ENCODE peak calls at places on chromosomes 11 and 22, in eight cellular contexts. U is uterus; L is CD8-positive, alpha-beta T cell; B is nephron progenitor cell; Z is CD4-positive, alpha-beta T cell; Q is lung; T is fibroblast of lung; P is choroid plexus epithelial cell. M is an unnamed sample.

GRCh38 chr11:111957663-111958415 is 20.7 kb downstream of the DIXDC1 start:
- DNase-seq in U (no peak), L (no peak), B (no peak), Z (no peak), Q (no peak), T (no peak), P (no peak), M (no peak)

GRCh38 chr11:114081641-114082414 is 22.3 kb downstream of the ZBTB16 start:
- DNase-seq in U (peak), L (no peak), B (no peak), Z (no peak), Q (no peak), T (peak), P (peak), M (peak)

GRCh38 chr11:3920148-3920852 is 64.8 kb downstream of the STIM1 start:
- DNase-seq in U (peak), L (peak), B (no peak), Z (peak), Q (peak), T (peak), P (peak), M (peak)

GRCh38 chr22:49929553-49929979 is 11.1 kb downstream of the CRELD2 start:
- DNase-seq in U (peak), L (peak), B (peak), Z (peak), Q (peak), T (no peak), P (peak), M (peak)

GRCh38 chr11:74000770-74001169 is 8.1 kb downstream of the UCP3 start:
- DNase-seq in U (no peak), L (no peak), B (no peak), Z (no peak), Q (no peak), T (no peak), P (no peak), M (no peak)

GRCh38 chr11:6646631-6647281 is 8.9 kb downstream of the DCHS1 start:
- DNase-seq in U (peak), L (no peak), B (peak), Z (peak), Q (no peak), T (no peak), P (peak), M (peak)

GRCh38 chr11:35139883-35140282 is 912 bp downstream of the CD44 start:
- DNase-seq in U (no peak), L (no peak), B (no peak), Z (no peak), Q (no peak), T (peak), P (no peak), M (no peak)

GRCh38 chr11:45889555-45889954 is 4.1 kb downstream of the MAPK8IP1 start:
- DNase-seq in U (no peak), L (no peak), B (no peak), Z (no peak), Q (no peak), T (no peak), P (no peak), M (no peak)

GRCh38 chr11:8017894-8018741 is 31.0 kb downstream of the EIF3F start:
- DNase-seq in U (peak), L (no peak), B (no peak), Z (no peak), Q (no peak), T (no peak), P (peak), M (peak)

GRCh38 chr11:76266269-76266668 is 60.0 kb upstream of the WNT11 start:
- DNase-seq in U (peak), L (no peak), B (no peak), Z (no peak), Q (no peak), T (peak), P (peak), M (peak)

GRCh38 chr11:17734986-17735822 is 623 bp downstream of the KCNC1 start:
- DNase-seq in U (no peak), L (no peak), B (peak), Z (no peak), Q (peak), T (peak), P (peak), M (peak)

GRCh38 chr11:17736921-17737817 is 2.6 kb downstream of the KCNC1 start:
- DNase-seq in U (no peak), L (no peak), B (no peak), Z (no peak), Q (no peak), T (no peak), P (no peak), M (no peak)

GRCh38 chr11:17733261-17733660 is 1.3 kb upstream of the KCNC1 start:
- DNase-seq in U (no peak), L (no peak), B (no peak), Z (no peak), Q (no peak), T (no peak), P (no peak), M (no peak)

GRCh38 chr11:17735823-17736772 is 1.5 kb downstream of the KCNC1 start:
- DNase-seq in U (no peak), L (no peak), B (peak), Z (no peak), Q (no peak), T (no peak), P (no peak), M (no peak)

DNA sequence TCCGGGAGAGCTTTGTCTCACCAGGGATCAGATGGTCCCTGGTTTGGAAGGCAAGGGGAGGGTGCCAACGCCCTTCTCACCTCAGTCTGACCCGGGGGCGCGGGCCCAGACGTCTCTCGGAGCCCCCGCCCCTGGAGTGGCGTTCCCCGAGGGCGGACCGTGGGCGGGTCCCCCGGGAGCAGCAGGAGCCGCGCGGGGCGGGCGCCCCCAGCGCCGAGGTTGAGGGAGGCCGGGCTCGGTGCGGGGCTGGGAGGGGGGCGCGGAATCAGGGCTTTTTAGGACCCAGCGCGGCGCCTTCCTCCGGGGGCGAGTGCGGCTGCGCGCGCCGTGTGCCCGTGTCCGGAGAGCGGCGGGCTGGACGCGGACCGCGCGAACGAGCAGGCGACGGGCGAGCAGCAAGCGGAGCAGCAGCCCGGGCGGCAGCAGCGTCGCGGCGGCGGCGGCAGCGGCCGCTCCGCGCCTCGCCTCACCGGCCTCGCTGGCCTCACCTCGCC is at the start of gene KCNC1:
- DNase-seq in U (no peak), L (no peak), B (peak), Z (no peak), Q (no peak), T (peak), P (peak), M (peak)
- TF ChIP-seq CTCF in U (no peak), L (no peak), B (no peak), Z (no peak), Q (no peak), T (no peak), P (no peak), M (no peak)

GRCh38 chr11:134815404-134815803 is 403.4 kb upstream of the B3GAT1 start:
- DNase-seq in U (no peak), L (no peak), B (no peak), Z (no peak), Q (no peak), T (no peak), P (no peak), M (no peak)

GRCh38 chr11:134821422-134821821 is 409.4 kb upstream of the B3GAT1 start:
- DNase-seq in U (no peak), L (no peak), B (no peak), Z (no peak), Q (peak), T (no peak), P (no peak), M (no peak)

GRCh38 chr11:134822930-134823329 is 410.9 kb upstream of the B3GAT1 start:
- DNase-seq in U (no peak), L (no peak), B (no peak), Z (no peak), Q (peak), T (no peak), P (no peak), M (no peak)

GRCh38 chr11:134818531-134818930 is 406.5 kb upstream of the B3GAT1 start:
- DNase-seq in U (no peak), L (no peak), B (no peak), Z (no peak), Q (peak), T (no peak), P (no peak), M (no peak)

GRCh38 chr11:134819026-134819425 is 407.0 kb upstream of the B3GAT1 start:
- DNase-seq in U (no peak), L (no peak), B (no peak), Z (no peak), Q (peak), T (no peak), P (no peak), M (no peak)
- TF ChIP-seq CTCF in U (no peak), L (no peak), B (peak), Z (no peak), Q (no peak), T (no peak), P (peak), M (no peak)

DNA sequence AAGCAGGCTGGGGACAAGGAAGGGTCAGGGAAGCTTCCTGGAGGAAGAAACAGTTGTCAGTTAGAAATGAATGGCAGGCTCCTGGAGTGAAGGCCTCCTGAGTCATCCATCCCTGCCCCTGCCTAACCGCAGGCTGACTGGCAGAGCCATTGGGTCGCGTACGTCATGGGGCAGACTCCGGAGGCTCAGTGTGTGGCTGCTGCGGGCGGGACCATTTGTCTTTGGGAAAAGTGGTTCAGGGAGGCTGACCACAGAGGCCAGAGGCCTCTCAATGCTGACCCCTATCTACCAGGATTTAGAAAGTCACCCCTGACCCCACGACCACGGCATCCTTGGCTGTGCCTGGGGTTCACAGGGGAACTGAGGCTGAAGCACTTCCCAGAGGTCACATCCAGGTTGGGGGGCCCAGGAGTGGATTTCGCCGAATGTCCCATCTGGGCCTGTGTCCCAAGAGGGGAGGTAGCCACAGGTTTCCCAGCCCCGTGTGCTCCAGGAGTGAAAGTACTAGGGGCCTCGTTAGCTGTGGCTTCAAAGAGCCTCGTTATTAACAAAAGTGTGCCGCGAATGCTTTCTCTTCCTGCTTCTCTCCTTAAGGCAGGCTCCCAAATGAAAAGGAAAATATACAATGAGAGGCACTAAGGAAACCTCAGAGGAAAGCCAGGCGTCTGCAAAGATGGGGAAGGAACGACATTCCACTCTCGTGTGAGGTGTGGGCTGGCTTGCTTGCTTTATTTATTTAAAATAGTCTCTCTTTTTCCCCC is 58.9 kb downstream of the FLRT1 start:
- DNase-seq in U (no peak), L (no peak), B (no peak), Z (no peak), Q (no peak), T (peak), P (peak), M (peak)
- TF ChIP-seq CTCF in U (no peak), L (no peak), B (no peak), Z (no peak), Q (no peak), T (peak), P (no peak), M (no peak)

GRCh38 chr11:61589961-61590360 is 9.1 kb upstream of the SYT7 start:
- DNase-seq in U (no peak), L (no peak), B (no peak), Z (no peak), Q (no peak), T (no peak), P (no peak), M (no peak)

GRCh38 chr11:61587541-61587941 is 6.7 kb upstream of the SYT7 start:
- DNase-seq in U (peak), L (no peak), B (peak), Z (no peak), Q (peak), T (peak), P (peak), M (no peak)

GRCh38 chr11:61586792-61587430 is 6.0 kb upstream of the SYT7 start:
- DNase-seq in U (no peak), L (no peak), B (no peak), Z (no peak), Q (no peak), T (no peak), P (no peak), M (no peak)

GRCh38 chr11:61585115-61585514 is 4.2 kb upstream of the SYT7 start:
- DNase-seq in U (no peak), L (no peak), B (no peak), Z (no peak), Q (no peak), T (no peak), P (no peak), M (no peak)

GRCh38 chr11:61587951-61588695 is 7.2 kb upstream of the SYT7 start:
- DNase-seq in U (peak), L (peak), B (peak), Z (peak), Q (peak), T (no peak), P (no peak), M (no peak)
- TF ChIP-seq CTCF in U (peak), L (no peak), B (no peak), Z (peak), Q (no peak), T (peak), P (peak), M (peak)

GRCh38 chr11:105609341-105609781 is 512 bp upstream of the GRIA4 start:
- DNase-seq in U (no peak), L (no peak), B (peak), Z (no peak), Q (no peak), T (no peak), P (peak), M (peak)
- TF ChIP-seq CTCF in U (no peak), L (no peak), B (peak), Z (no peak), Q (no peak), T (peak), P (peak), M (peak)

GRCh38 chr11:120446802-120447201 is 64.7 kb upstream of the GRIK4 start:
- DNase-seq in U (no peak), L (no peak), B (no peak), Z (no peak), Q (no peak), T (no peak), P (no peak), M (no peak)
- TF ChIP-seq CTCF in U (no peak), L (no peak), B (no peak), Z (no peak), Q (no peak), T (no peak), P (no peak), M (no peak)

GRCh38 chr22:43994006-43994405 is 30.1 kb upstream of the PARVB start:
- DNase-seq in U (no peak), L (no peak), B (no peak), Z (no peak), Q (no peak), T (no peak), P (no peak), M (no peak)
- TF ChIP-seq CTCF in U (no peak), L (no peak), B (no peak), Z (no peak), Q (no peak), T (no peak), P (no peak), M (no peak)

M was measured in fibroblast of villous mesenchyme.